ENCODE peak calls at places on chromosomes 6 and 20, in five cellular contexts. W, C, T, B and G are unnamed samples.
A peak's percentile ranks its signal among the peaks of the same experiment; 100 is the strongest.

GRCh38 chr20:51338692-51339440 is 203.7 kb downstream of the NFATC2 start:
- DNase-seq in W (no peak), C (peak; percentile 90), T (no peak), B (no peak), G (peak; percentile 62)

GRCh38 chr20:6863798-6864201 is 96.3 kb downstream of the BMP2 start:
- DNase-seq in W (no peak), C (peak; percentile 2), T (no peak), B (no peak), G (no peak)

GRCh38 chr6:155418017-155418749 is 37.5 kb downstream of the NOX3 start:
- DNase-seq in W (no peak), C (peak; percentile 69), T (peak; percentile 42), B (no peak), G (no peak)

GRCh38 chr6:26420607-26421235 is 18.6 kb downstream of the BTN3A1 start:
- DNase-seq in W (no peak), C (peak; percentile 48), T (no peak), B (no peak), G (no peak)

GRCh38 chr20:40695214-40695613 is 6.2 kb upstream of the MAFB start:
- DNase-seq in W (no peak), C (no peak), T (no peak), B (no peak), G (no peak)

GRCh38 chr6:38990475-38990874 is 58.1 kb upstream of the GLP1R start:
- DNase-seq in W (no peak), C (no peak), T (no peak), B (no peak), G (no peak)

GRCh38 chr20:31836853-31837608 is 8.4 kb downstream of the FOXS1 start:
- DNase-seq in W (peak; percentile 44), C (peak; percentile 53), T (no peak), B (no peak), G (peak; percentile 74)

GRCh38 chr6:142960098-142960497 is 15.1 kb upstream of the HIVEP2 start:
- DNase-seq in W (no peak), C (peak; percentile 69), T (no peak), B (no peak), G (no peak)

GRCh38 chr6:164569503-164569902 is 739.9 kb downstream of the C6orf118 start:
- DNase-seq in W (no peak), C (no peak), T (no peak), B (no peak), G (no peak)

GRCh38 chr20:47568019-47568418 is 66.3 kb downstream of the NCOA3 start:
- DNase-seq in W (peak; percentile 72), C (peak; percentile 99), T (no peak), B (no peak), G (no peak)

GRCh38 chr20:10672579-10673127 is 1.1 kb downstream of the JAG1 start:
- DNase-seq in W (peak; percentile 86), C (peak; percentile 71), T (peak; percentile 59), B (peak; percentile 54), G (peak; percentile 74)

GRCh38 chr20:57656252-57656820 is 36.1 kb upstream of the ZBP1 start:
- DNase-seq in W (peak; percentile 55), C (no peak), T (peak; percentile 14), B (no peak), G (peak; percentile 82)

GRCh38 chr6:14068133-14068532 is 49.4 kb upstream of the CD83 start:
- DNase-seq in W (no peak), C (peak; percentile 98), T (no peak), B (no peak), G (no peak)

GRCh38 chr6:142542704-142543233 is 241.0 kb downstream of the ADGRG6 start:
- DNase-seq in W (peak; percentile 86), C (peak; percentile 85), T (peak; percentile 78), B (peak; percentile 29), G (peak; percentile 78)

GRCh38 chr6:35008858-35009257 is 119.8 kb downstream of the ANKS1A start:
- DNase-seq in W (no peak), C (no peak), T (no peak), B (no peak), G (no peak)

GRCh38 chr6:64890609-64891008 is 816.4 kb downstream of the EYS start:
- DNase-seq in W (no peak), C (peak; percentile 56), T (no peak), B (no peak), G (no peak)

GRCh38 chr6:151448623-151449022 is 3.3 kb downstream of the RMND1 start:
- DNase-seq in W (no peak), C (no peak), T (no peak), B (no peak), G (no peak)

GRCh38 chr20:43564993-43565757 is 6.3 kb downstream of the SGK2 start:
- DNase-seq in W (no peak), C (no peak), T (no peak), B (no peak), G (no peak)

GRCh38 chr20:63964412-63964811 is 5.3 kb downstream of the ZNF512B start:
- DNase-seq in W (peak; percentile 62), C (no peak), T (no peak), B (peak; percentile 14), G (peak; percentile 84)

GRCh38 chr6:35596448-35597442 is 84.0 kb upstream of the TULP1 start:
- DNase-seq in W (no peak), C (peak; percentile 95), T (no peak), B (no peak), G (no peak)

GRCh38 chr20:38830356-38830755 is 24.9 kb downstream of the PPP1R16B start:
- DNase-seq in W (no peak), C (no peak), T (no peak), B (no peak), G (no peak)

GRCh38 chr20:63708301-63709148 is 686 bp downstream of the ZGPAT start:
- DNase-seq in W (peak; percentile 68), C (no peak), T (peak; percentile 20), B (no peak), G (peak; percentile 89)

GRCh38 chr20:60060006-60060557 is 101.9 kb downstream of the CDH26 start:
- DNase-seq in W (peak; percentile 29), C (no peak), T (no peak), B (no peak), G (peak; percentile 62)

GRCh38 chr20:44720617-44720993 is 5.4 kb downstream of the CCN5 start:
- DNase-seq in W (no peak), C (peak; percentile 71), T (no peak), B (no peak), G (peak; percentile 95)

GRCh38 chr20:2207770-2208097 is 88.1 kb upstream of the TGM3 start:
- DNase-seq in W (no peak), C (no peak), T (no peak), B (no peak), G (peak; percentile 63)

GRCh38 chr6:90098025-90098474 is 198.6 kb downstream of the BACH2 start:
- DNase-seq in W (peak; percentile 82), C (peak; percentile 99), T (peak; percentile 71), B (peak; percentile 66), G (peak; percentile 77)

GRCh38 chr20:37976862-37977261 is 56.4 kb downstream of the TTI1 start:
- DNase-seq in W (no peak), C (no peak), T (no peak), B (no peak), G (peak; percentile 56)

GRCh38 chr6:107704377-107705013 is 119.6 kb downstream of the SCML4 start:
- DNase-seq in W (no peak), C (peak; percentile 31), T (no peak), B (no peak), G (no peak)

GRCh38 chr6:113539202-113539601 is 317.9 kb upstream of the MARCKS start:
- DNase-seq in W (no peak), C (peak; percentile 45), T (no peak), B (no peak), G (no peak)

GRCh38 chr20:35306931-35307517 is 14.8 kb upstream of the FAM83C start:
- DNase-seq in W (no peak), C (peak; percentile 78), T (no peak), B (peak; percentile 25), G (peak; percentile 92)

GRCh38 chr6:106444777-106445507 is 84.4 kb downstream of the CRYBG1 start:
- DNase-seq in W (no peak), C (peak; percentile 61), T (no peak), B (no peak), G (no peak)

GRCh38 chr6:106445508-106445878 is 85.0 kb downstream of the CRYBG1 start:
- DNase-seq in W (no peak), C (no peak), T (no peak), B (no peak), G (no peak)

GRCh38 chr6:106448000-106448426 is 87.5 kb downstream of the CRYBG1 start:
- DNase-seq in W (no peak), C (no peak), T (no peak), B (peak; percentile 34), G (no peak)

GRCh38 chr6:106446983-106447382 is 86.5 kb downstream of the CRYBG1 start:
- DNase-seq in W (no peak), C (no peak), T (no peak), B (no peak), G (no peak)

GRCh38 chr6:106446287-106446885 is 85.9 kb downstream of the CRYBG1 start:
- DNase-seq in W (no peak), C (no peak), T (no peak), B (no peak), G (no peak)
- TF ChIP-seq CTCF in W (peak; percentile 42), C (no peak), T (peak; percentile 32), B (peak; percentile 61), G (peak; percentile 79)

DNA sequence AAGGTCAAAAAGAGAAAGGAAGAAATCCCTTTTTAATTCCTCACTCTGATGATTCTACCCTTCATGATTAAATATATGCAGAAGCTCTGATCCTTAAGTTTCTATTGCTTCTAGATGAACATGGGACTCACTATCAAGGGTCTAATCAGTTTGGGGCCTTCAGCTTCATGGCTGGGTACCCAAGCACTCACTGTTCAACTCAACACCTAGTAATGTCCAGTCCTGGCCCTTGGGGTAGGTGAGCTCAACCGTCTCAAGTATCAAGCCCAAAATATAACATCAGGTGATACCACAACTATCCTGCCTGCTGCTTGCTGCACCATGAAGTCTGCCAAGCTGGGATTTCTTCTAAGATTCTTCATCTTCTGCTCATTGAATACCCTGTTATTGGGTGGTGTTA is at the start of gene SPINT4:
- DNase-seq in W (no peak), C (no peak), T (no peak), B (no peak), G (no peak)
- TF ChIP-seq CTCF in W (no peak), C (no peak), T (no peak), B (no peak), G (no peak)

GRCh38 chr6:157688960-157689599 is 134.0 kb upstream of the SNX9 start:
- DNase-seq in W (peak; percentile 42), C (no peak), T (no peak), B (no peak), G (no peak)
- TF ChIP-seq CTCF in W (no peak), C (peak; percentile 26), T (peak; percentile 21), B (no peak), G (no peak)

GRCh38 chr6:42831237-42831636 is 48.2 kb upstream of the RPL7L1 start:
- DNase-seq in W (no peak), C (peak; percentile 46), T (no peak), B (no peak), G (no peak)
- TF ChIP-seq CTCF in W (no peak), C (no peak), T (no peak), B (no peak), G (no peak)

GRCh38 chr20:46112430-46113020 is 5.6 kb upstream of the CD40 start:
- DNase-seq in W (no peak), C (no peak), T (no peak), B (no peak), G (peak; percentile 42)

GRCh38 chr20:46111028-46111835 is 6.9 kb upstream of the CD40 start:
- DNase-seq in W (peak; percentile 74), C (no peak), T (no peak), B (no peak), G (peak; percentile 45)

GRCh38 chr20:46108976-46109375 is 9.1 kb upstream of the CD40 start:
- DNase-seq in W (no peak), C (no peak), T (no peak), B (no peak), G (peak; percentile 70)

GRCh38 chr20:46111836-46112212 is 6.3 kb upstream of the CD40 start:
- DNase-seq in W (no peak), C (no peak), T (no peak), B (no peak), G (no peak)

GRCh38 chr20:46108435-46108841 is 9.7 kb upstream of the CD40 start:
- DNase-seq in W (no peak), C (no peak), T (no peak), B (no peak), G (no peak)
- TF ChIP-seq CTCF in W (no peak), C (no peak), T (no peak), B (no peak), G (no peak)